ENCODE peak calls at places on chromosomes 16 and 17, in five cellular contexts. One of them, this sample, is unnamed.

GRCh38 chr16:55000595-55000994 is 69.9 kb downstream of the IRX5 start:
- DNase-seq in SK-N-SH: no peak
- DNase-seq in HepG2: no peak
- DNase-seq in GM12878: no peak
- DNase-seq in K562: peak
- DNase-seq in this sample: no peak

GRCh38 chr17:61408151-61409041 is 8.8 kb downstream of the TBX2 start:
- DNase-seq in GM12878: no peak
- DNase-seq in SK-N-SH: peak
- DNase-seq in K562: no peak
- DNase-seq in HepG2: no peak
- DNase-seq in this sample: no peak

GRCh38 chr17:77208217-77208808 is 67.5 kb downstream of the SEC14L1 start:
- DNase-seq in K562: no peak
- DNase-seq in SK-N-SH: no peak
- DNase-seq in HepG2: peak
- DNase-seq in GM12878: no peak
- DNase-seq in this sample: no peak

GRCh38 chr17:7380855-7381683 is at the start of gene TNK1:
- DNase-seq in K562: peak
- DNase-seq in HepG2: peak
- DNase-seq in SK-N-SH: peak
- DNase-seq in GM12878: no peak
- DNase-seq in this sample: no peak

GRCh38 chr17:78785663-78786057 is 3.6 kb upstream of the CYTH1 start:
- DNase-seq in HepG2: peak
- DNase-seq in SK-N-SH: no peak
- DNase-seq in K562: no peak
- DNase-seq in GM12878: no peak
- DNase-seq in this sample: no peak

GRCh38 chr16:58503863-58504688 is 4.1 kb downstream of the NDRG4 start:
- DNase-seq in GM12878: no peak
- DNase-seq in HepG2: no peak
- DNase-seq in K562: no peak
- DNase-seq in SK-N-SH: no peak
- DNase-seq in this sample: no peak

GRCh38 chr17:78133971-78134898 is 3.7 kb downstream of the TMC8 start:
- DNase-seq in GM12878: no peak
- DNase-seq in HepG2: peak
- DNase-seq in SK-N-SH: peak
- DNase-seq in K562: peak
- DNase-seq in this sample: no peak

GRCh38 chr16:12758031-12758669 is 45.5 kb downstream of the CPPED1 start:
- DNase-seq in HepG2: no peak
- DNase-seq in GM12878: no peak
- DNase-seq in SK-N-SH: peak
- DNase-seq in K562: peak
- DNase-seq in this sample: no peak

GRCh38 chr16:57357330-57358151 is 1.0 kb upstream of the CCL22 start:
- DNase-seq in GM12878: peak
- DNase-seq in SK-N-SH: no peak
- DNase-seq in K562: no peak
- DNase-seq in HepG2: peak
- DNase-seq in this sample: peak

GRCh38 chr17:73476890-73477350 is 165.1 kb upstream of the CDC42EP4 start:
- DNase-seq in SK-N-SH: no peak
- DNase-seq in HepG2: no peak
- DNase-seq in K562: no peak
- DNase-seq in GM12878: no peak
- DNase-seq in this sample: no peak

GRCh38 chr16:76175718-76176117 is 101.5 kb upstream of the CNTNAP4 start:
- DNase-seq in K562: no peak
- DNase-seq in GM12878: no peak
- DNase-seq in HepG2: no peak
- DNase-seq in SK-N-SH: no peak
- DNase-seq in this sample: no peak

DNA sequence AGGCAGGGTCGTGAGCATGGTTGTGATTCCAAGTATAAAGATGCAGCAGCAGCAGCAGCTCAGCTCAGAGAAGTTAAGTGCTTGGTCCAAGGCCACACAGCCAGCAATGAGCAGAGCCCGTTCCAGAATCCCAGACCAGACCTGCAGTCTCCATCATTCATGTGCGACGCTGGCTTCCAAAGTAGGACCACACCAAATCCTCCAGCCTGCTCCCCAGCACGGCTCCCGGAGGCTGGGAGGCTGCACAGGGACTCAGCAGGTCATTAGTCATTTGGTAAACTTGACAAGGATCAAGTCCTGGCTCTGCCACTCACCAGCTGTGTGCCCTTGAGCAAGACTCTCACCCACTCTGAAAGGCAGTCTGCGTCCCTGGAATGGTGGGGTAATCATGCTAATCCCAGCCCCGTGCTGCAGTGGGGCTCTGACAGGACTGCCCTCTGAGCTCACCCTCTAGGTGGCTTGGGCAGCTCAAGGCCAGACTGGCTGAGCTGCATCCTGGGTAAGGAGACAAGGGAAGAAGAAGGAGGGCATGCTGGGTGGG is 95.1 kb upstream of the TMEM132E start:
- DNase-seq in SK-N-SH: no peak
- DNase-seq in HepG2: no peak
- DNase-seq in GM12878: no peak
- DNase-seq in K562: no peak
- DNase-seq in this sample: no peak
- TF ChIP-seq CTCF in SK-N-SH: no peak
- TF ChIP-seq CTCF in HepG2: no peak
- TF ChIP-seq CTCF in GM12878: no peak
- TF ChIP-seq CTCF in K562: no peak
- TF ChIP-seq CTCF in this sample: no peak

GRCh38 chr16:60241671-60242070 is 1507.6 kb upstream of the GOT2 start:
- DNase-seq in K562: no peak
- DNase-seq in GM12878: no peak
- DNase-seq in HepG2: no peak
- DNase-seq in SK-N-SH: no peak
- DNase-seq in this sample: no peak
- TF ChIP-seq GABPA in K562: no peak
- TF ChIP-seq GABPA in GM12878: no peak
- TF ChIP-seq GABPA in HepG2: no peak
- TF ChIP-seq GABPA in SK-N-SH: no peak
- TF ChIP-seq GABPA in this sample: no peak

DNA sequence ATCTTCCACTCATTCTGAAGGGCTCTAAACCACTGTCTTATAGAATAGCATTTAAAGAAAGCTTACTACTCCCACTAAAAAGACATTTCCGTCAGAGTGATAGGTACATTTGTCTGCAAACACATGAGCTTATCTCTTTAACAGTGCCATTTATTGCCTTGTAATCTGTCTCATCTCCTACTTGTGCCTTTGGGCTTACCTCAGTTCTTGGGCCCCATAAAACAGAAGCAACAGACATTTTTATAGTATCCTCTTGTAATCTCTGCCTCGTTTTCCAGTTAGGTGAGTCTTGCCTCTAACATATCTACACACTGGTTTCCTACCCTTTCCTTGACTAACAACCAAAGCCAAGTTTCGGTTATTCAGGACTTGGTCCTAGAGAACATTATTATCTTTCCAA is 681.4 kb upstream of the KIF2B start:
- DNase-seq in GM12878: no peak
- DNase-seq in K562: no peak
- DNase-seq in SK-N-SH: no peak
- DNase-seq in HepG2: no peak
- DNase-seq in this sample: no peak
- TF ChIP-seq REST in GM12878: no peak
- TF ChIP-seq REST in K562: no peak
- TF ChIP-seq REST in SK-N-SH: no peak
- TF ChIP-seq REST in HepG2: no peak
- TF ChIP-seq REST in this sample: no peak

GRCh38 chr17:17722906-17723353 is 41.7 kb downstream of the RAI1 start:
- DNase-seq in SK-N-SH: peak
- DNase-seq in HepG2: no peak
- DNase-seq in GM12878: no peak
- DNase-seq in K562: no peak
- DNase-seq in this sample: no peak

GRCh38 chr17:17723354-17724261 is 42.4 kb downstream of the RAI1 start:
- DNase-seq in GM12878: no peak
- DNase-seq in HepG2: no peak
- DNase-seq in SK-N-SH: peak
- DNase-seq in K562: no peak
- DNase-seq in this sample: no peak

GRCh38 chr17:17721140-17721668 is 39.9 kb downstream of the RAI1 start:
- DNase-seq in HepG2: no peak
- DNase-seq in K562: no peak
- DNase-seq in GM12878: no peak
- DNase-seq in SK-N-SH: no peak
- DNase-seq in this sample: no peak

GRCh38 chr17:17724307-17724921 is 43.2 kb downstream of the RAI1 start:
- DNase-seq in SK-N-SH: peak
- DNase-seq in K562: no peak
- DNase-seq in HepG2: no peak
- DNase-seq in GM12878: no peak
- DNase-seq in this sample: no peak

DNA sequence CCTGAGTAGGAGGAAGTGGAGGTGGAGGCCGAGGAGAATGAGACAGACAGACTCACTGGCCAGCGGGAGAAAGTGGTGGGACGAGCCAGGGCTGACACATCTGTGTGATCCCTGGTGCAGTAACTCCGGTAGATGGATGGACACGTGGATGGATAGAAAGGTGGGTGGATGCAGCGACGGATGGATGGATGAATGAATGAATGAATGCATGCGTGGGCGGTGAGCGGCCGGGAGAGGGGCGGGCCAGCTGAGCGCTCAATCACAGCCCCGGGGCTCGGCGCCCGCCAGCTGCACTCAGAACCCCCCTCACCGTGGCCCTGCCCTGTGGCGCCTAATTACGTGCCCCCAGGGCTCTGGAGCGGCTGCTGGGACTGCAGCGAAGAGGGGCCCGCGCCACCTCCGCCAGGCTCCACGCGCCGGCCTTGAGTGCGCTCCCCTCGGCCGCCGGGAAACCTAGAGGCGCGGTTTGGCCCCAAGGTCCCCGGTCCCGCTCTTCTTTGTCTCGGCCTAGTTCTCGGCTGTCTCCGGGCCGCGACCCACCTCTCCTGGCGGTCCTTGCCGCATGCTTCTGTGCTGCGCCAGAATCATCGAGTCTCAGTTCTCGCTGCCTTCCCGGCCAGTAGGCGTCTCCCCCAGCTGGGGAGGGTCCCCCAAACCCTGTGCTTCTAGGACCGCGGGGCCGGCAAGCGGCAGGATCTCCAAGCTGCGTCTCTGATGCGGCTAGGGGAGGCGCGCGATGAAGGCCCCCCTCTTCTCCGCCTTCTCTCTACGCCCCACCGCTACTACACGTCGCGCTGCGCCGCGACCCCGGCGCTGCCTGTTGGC is 41.0 kb downstream of the RAI1 start:
- DNase-seq in SK-N-SH: peak
- DNase-seq in GM12878: no peak
- DNase-seq in K562: no peak
- DNase-seq in HepG2: no peak
- DNase-seq in this sample: no peak
- TF ChIP-seq CTCF in SK-N-SH: no peak
- TF ChIP-seq CTCF in GM12878: no peak
- TF ChIP-seq CTCF in K562: no peak
- TF ChIP-seq CTCF in HepG2: no peak
- TF ChIP-seq CTCF in this sample: no peak

DNA sequence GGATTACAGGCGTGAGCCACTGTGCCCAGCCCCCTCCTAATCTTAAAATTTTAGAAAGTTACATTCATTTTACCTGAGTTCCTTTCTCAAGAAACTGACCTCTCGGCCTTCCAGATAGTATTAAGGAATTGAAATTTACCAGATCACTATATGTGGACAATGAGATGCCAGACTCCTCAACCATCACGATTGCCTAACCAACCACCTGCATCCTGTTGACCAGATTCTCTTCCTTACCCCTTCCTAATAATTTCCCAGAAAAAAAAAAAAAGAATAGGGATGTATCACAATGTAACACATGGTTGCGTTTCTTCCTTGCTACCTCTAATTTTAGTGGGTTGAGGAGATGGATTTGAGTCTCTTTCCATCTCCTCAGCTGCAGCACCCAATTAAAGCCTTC is 72.1 kb downstream of the BMERB1 start:
- DNase-seq in HepG2: no peak
- DNase-seq in SK-N-SH: no peak
- DNase-seq in K562: no peak
- DNase-seq in GM12878: no peak
- DNase-seq in this sample: no peak
- TF ChIP-seq GABPA in HepG2: no peak
- TF ChIP-seq GABPA in SK-N-SH: no peak
- TF ChIP-seq GABPA in K562: no peak
- TF ChIP-seq GABPA in GM12878: no peak
- TF ChIP-seq GABPA in this sample: no peak

This sample was measured in HL-60.